ENCODE peak calls at places on chromosomes 5 and 9, in four cellular contexts. One of them, this sample, is unnamed.

GRCh38 chr5:116573279-116573616 is 1.4 kb downstream of the SEMA6A start:
- DNase-seq in astrocyte of the spinal cord: no peak
- DNase-seq in ELR: no peak
- DNase-seq in stimulated activated CD8-positive, alpha-beta memory T cell treated with anti-CD3 and anti-CD28 coated beads, Interleukin-2, amount 100 ng/mL, for 48 hours: no peak
- DNase-seq in this sample: peak

GRCh38 chr9:3240651-3241268 is 285.0 kb downstream of the RFX3 start:
- DNase-seq in stimulated activated CD8-positive, alpha-beta memory T cell treated with anti-CD3 and anti-CD28 coated beads, Interleukin-2, amount 100 ng/mL, for 48 hours: peak
- DNase-seq in astrocyte of the spinal cord: peak
- DNase-seq in ELR: peak
- DNase-seq in this sample: peak

GRCh38 chr5:173236531-173237501 is 1.8 kb upstream of the NKX2-5 start:
- DNase-seq in stimulated activated CD8-positive, alpha-beta memory T cell treated with anti-CD3 and anti-CD28 coated beads, Interleukin-2, amount 100 ng/mL, for 48 hours: no peak
- DNase-seq in astrocyte of the spinal cord: no peak
- DNase-seq in ELR: no peak
- DNase-seq in this sample: no peak

GRCh38 chr9:133151041-133151440 is 12.7 kb downstream of the GBGT1 start:
- DNase-seq in stimulated activated CD8-positive, alpha-beta memory T cell treated with anti-CD3 and anti-CD28 coated beads, Interleukin-2, amount 100 ng/mL, for 48 hours: no peak
- DNase-seq in astrocyte of the spinal cord: no peak
- DNase-seq in ELR: no peak
- DNase-seq in this sample: no peak

GRCh38 chr5:38673671-38674071 is 117.2 kb upstream of the LIFR start:
- DNase-seq in stimulated activated CD8-positive, alpha-beta memory T cell treated with anti-CD3 and anti-CD28 coated beads, Interleukin-2, amount 100 ng/mL, for 48 hours: no peak
- DNase-seq in astrocyte of the spinal cord: no peak
- DNase-seq in ELR: peak
- DNase-seq in this sample: no peak

GRCh38 chr5:81422671-81423070 is 28.7 kb upstream of the ACOT12 start:
- DNase-seq in stimulated activated CD8-positive, alpha-beta memory T cell treated with anti-CD3 and anti-CD28 coated beads, Interleukin-2, amount 100 ng/mL, for 48 hours: no peak
- DNase-seq in astrocyte of the spinal cord: peak
- DNase-seq in ELR: peak
- DNase-seq in this sample: no peak

GRCh38 chr9:124344291-124345050 is 70.8 kb downstream of the PSMB7 start:
- DNase-seq in astrocyte of the spinal cord: no peak
- DNase-seq in ELR: no peak
- DNase-seq in stimulated activated CD8-positive, alpha-beta memory T cell treated with anti-CD3 and anti-CD28 coated beads, Interleukin-2, amount 100 ng/mL, for 48 hours: no peak
- DNase-seq in this sample: no peak

GRCh38 chr9:91991621-91992435 is 41.8 kb upstream of the ROR2 start:
- DNase-seq in astrocyte of the spinal cord: no peak
- DNase-seq in ELR: peak
- DNase-seq in stimulated activated CD8-positive, alpha-beta memory T cell treated with anti-CD3 and anti-CD28 coated beads, Interleukin-2, amount 100 ng/mL, for 48 hours: no peak
- DNase-seq in this sample: no peak

GRCh38 chr5:44691811-44692210 is 116.9 kb upstream of the MRPS30 start:
- DNase-seq in ELR: no peak
- DNase-seq in stimulated activated CD8-positive, alpha-beta memory T cell treated with anti-CD3 and anti-CD28 coated beads, Interleukin-2, amount 100 ng/mL, for 48 hours: no peak
- DNase-seq in astrocyte of the spinal cord: no peak
- DNase-seq in this sample: no peak

GRCh38 chr9:130110166-130110565 is 56.5 kb downstream of the GPR107 start:
- DNase-seq in stimulated activated CD8-positive, alpha-beta memory T cell treated with anti-CD3 and anti-CD28 coated beads, Interleukin-2, amount 100 ng/mL, for 48 hours: no peak
- DNase-seq in astrocyte of the spinal cord: no peak
- DNase-seq in ELR: no peak
- DNase-seq in this sample: no peak

GRCh38 chr5:8730194-8730593 is 815.7 kb downstream of the SEMA5A start:
- DNase-seq in astrocyte of the spinal cord: peak
- DNase-seq in stimulated activated CD8-positive, alpha-beta memory T cell treated with anti-CD3 and anti-CD28 coated beads, Interleukin-2, amount 100 ng/mL, for 48 hours: no peak
- DNase-seq in ELR: peak
- DNase-seq in this sample: no peak

GRCh38 chr5:181173420-181174342 is 26.3 kb downstream of the OR2V2 start:
- DNase-seq in stimulated activated CD8-positive, alpha-beta memory T cell treated with anti-CD3 and anti-CD28 coated beads, Interleukin-2, amount 100 ng/mL, for 48 hours: no peak
- DNase-seq in astrocyte of the spinal cord: peak
- DNase-seq in ELR: peak
- DNase-seq in this sample: no peak

GRCh38 chr9:129733632-129733953 is 19.2 kb downstream of the PTGES start:
- DNase-seq in stimulated activated CD8-positive, alpha-beta memory T cell treated with anti-CD3 and anti-CD28 coated beads, Interleukin-2, amount 100 ng/mL, for 48 hours: no peak
- DNase-seq in ELR: no peak
- DNase-seq in astrocyte of the spinal cord: no peak
- DNase-seq in this sample: no peak